ENCODE peak calls at places on chromosome 11, in six cellular contexts. S is H1, N is GM12891, A is K562, P is GM12878, C is HepG2. Z is an unnamed sample.

GRCh38 chr11:126153999-126154398 is 57.5 kb downstream of the RPUSD4 start:
- DNase-seq in S (no peak), N (no peak), A (no peak), P (no peak), C (no peak), Z (no peak)

GRCh38 chr11:118610220-118610772 is 2.9 kb downstream of the PHLDB1 start:
- DNase-seq in S (no peak), N (no peak), A (no peak), P (no peak), C (no peak), Z (no peak)

GRCh38 chr11:33375236-33375635 is 118.1 kb downstream of the HIPK3 start:
- DNase-seq in S (no peak), N (no peak), A (no peak), P (no peak), C (no peak), Z (no peak)

GRCh38 chr11:1400168-1401000 is 10.7 kb downstream of the BRSK2 start:
- DNase-seq in S (no peak), N (no peak), A (no peak), P (no peak), C (no peak), Z (no peak)

GRCh38 chr11:27200779-27201453 is 160.3 kb downstream of the BBOX1 start:
- DNase-seq in S (no peak), N (no peak), A (no peak), P (no peak), C (no peak), Z (no peak)

GRCh38 chr11:72585762-72586590 is 88.2 kb downstream of the PDE2A start:
- DNase-seq in S (no peak), N (peak), A (peak), P (peak), C (peak), Z (peak)

GRCh38 chr11:63007920-63008319 is 7.7 kb downstream of the SLC22A8 start:
- DNase-seq in S (no peak), N (no peak), A (peak), P (no peak), C (no peak), Z (no peak)

GRCh38 chr11:10489444-10489785 is 34.4 kb downstream of the AMPD3 start:
- DNase-seq in S (no peak), N (no peak), A (no peak), P (no peak), C (no peak), Z (no peak)

GRCh38 chr11:66047541-66048365 is 1.2 kb downstream of the GAL3ST3 start:
- DNase-seq in S (no peak), N (no peak), A (no peak), P (no peak), C (no peak), Z (no peak)

GRCh38 chr11:63667993-63668392 is 3.2 kb downstream of the ATL3 start:
- DNase-seq in S (no peak), N (no peak), A (no peak), P (no peak), C (no peak), Z (no peak)

GRCh38 chr11:66912361-66912760 is 45.8 kb downstream of the PC start:
- DNase-seq in S (no peak), N (no peak), A (no peak), P (no peak), C (no peak), Z (no peak)

GRCh38 chr11:116787786-116788486 is at the start of gene ZPR1:
- DNase-seq in S (no peak), N (peak), A (peak), P (no peak), C (peak), Z (peak)

GRCh38 chr11:10731064-10731680 is 19.9 kb upstream of the CTR9 start:
- DNase-seq in S (no peak), N (no peak), A (no peak), P (no peak), C (no peak), Z (no peak)

GRCh38 chr11:46277313-46277622 is 194 bp upstream of the CREB3L1 start:
- DNase-seq in S (no peak), N (no peak), A (peak), P (no peak), C (no peak), Z (no peak)

GRCh38 chr11:28860898-28861297 is 752.7 kb downstream of the METTL15 start:
- DNase-seq in S (no peak), N (no peak), A (no peak), P (no peak), C (no peak), Z (no peak)

GRCh38 chr11:81476345-81476744 is 1257.3 kb downstream of the FAM181B start:
- DNase-seq in S (no peak), N (no peak), A (no peak), P (no peak), C (no peak), Z (no peak)

GRCh38 chr11:65920035-65920802 is 993 bp downstream of the DRAP1 start:
- DNase-seq in S (no peak), N (no peak), A (no peak), P (no peak), C (no peak), Z (no peak)

GRCh38 chr11:44539971-44540370 is 25.5 kb upstream of the CD82 start:
- DNase-seq in S (no peak), N (no peak), A (no peak), P (no peak), C (no peak), Z (no peak)

GRCh38 chr11:128615612-128616011 is 28.3 kb upstream of the ETS1 start:
- DNase-seq in S (no peak), N (no peak), A (no peak), P (no peak), C (no peak), Z (no peak)

GRCh38 chr11:114059984-114060401 is 482 bp downstream of the ZBTB16 start:
- DNase-seq in S (no peak), N (no peak), A (peak), P (no peak), C (no peak), Z (no peak)

GRCh38 chr11:8593935-8594909 is at the start of gene STK33:
- DNase-seq in S (peak), N (peak), A (no peak), P (no peak), C (peak), Z (peak)

GRCh38 chr11:118615282-118615979 is 8.0 kb downstream of the PHLDB1 start:
- DNase-seq in S (peak), N (no peak), A (no peak), P (no peak), C (peak), Z (no peak)

GRCh38 chr11:79160786-79161403 is 279.9 kb downstream of the TENM4 start:
- DNase-seq in S (no peak), N (no peak), A (no peak), P (no peak), C (no peak), Z (no peak)

GRCh38 chr11:72627594-72628281 is 46.5 kb downstream of the PDE2A start:
- DNase-seq in S (no peak), N (no peak), A (no peak), P (no peak), C (no peak), Z (no peak)

GRCh38 chr11:47768090-47768620 is 1.0 kb upstream of the FNBP4 start:
- DNase-seq in S (no peak), N (no peak), A (peak), P (no peak), C (no peak), Z (no peak)

GRCh38 chr11:45930031-45930794 is 7.8 kb downstream of the LARGE2 start:
- DNase-seq in S (no peak), N (peak), A (peak), P (peak), C (no peak), Z (peak)

GRCh38 chr11:46066335-46066734 is 54.9 kb downstream of the PHF21A start:
- DNase-seq in S (no peak), N (no peak), A (no peak), P (no peak), C (no peak), Z (no peak)

DNA sequence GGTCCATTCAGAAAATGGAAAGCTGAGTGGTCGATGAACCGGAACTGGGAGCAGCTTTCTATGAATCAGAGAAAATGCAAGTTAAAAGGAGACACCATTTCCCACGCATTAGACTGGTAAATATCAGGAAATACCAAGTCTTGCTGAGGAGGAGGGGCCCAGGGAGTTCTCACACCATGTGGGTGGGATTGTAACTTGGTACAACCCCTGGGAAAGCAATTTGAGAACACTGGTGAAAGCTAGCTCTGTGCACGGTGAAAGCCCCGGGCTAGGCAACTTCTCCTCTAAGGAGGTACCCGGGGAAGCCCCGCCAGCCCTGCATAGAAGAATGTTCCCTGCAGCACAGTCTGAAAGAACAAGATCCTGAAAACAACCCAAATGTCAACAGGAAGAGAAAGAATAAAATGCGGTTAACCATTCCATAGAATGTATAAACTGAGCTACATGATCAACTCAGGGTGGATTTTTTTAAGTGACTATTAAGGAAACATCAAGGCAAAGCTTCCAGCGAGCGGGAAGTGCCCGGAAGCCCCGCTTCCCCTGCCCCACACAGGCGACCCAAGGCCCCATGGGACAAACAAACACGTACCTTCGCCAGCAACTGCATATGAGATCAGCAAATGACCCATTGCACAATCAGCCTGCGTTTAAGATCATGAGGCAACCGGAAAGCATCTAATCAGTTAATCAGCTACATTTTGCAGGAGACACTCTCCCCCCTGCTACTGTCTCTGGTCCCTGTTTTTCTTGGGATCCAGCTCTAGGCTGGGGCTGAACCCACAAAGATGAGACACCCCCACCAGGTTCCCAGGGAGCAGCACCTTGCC is 11.3 kb downstream of the SHANK2 start:
- DNase-seq in S (no peak), N (no peak), A (no peak), P (peak), C (peak), Z (no peak)
- TF ChIP-seq TAF1 in S (no peak), N (no peak), A (no peak), P (no peak), C (no peak), Z (no peak)

GRCh38 chr11:68437927-68438657 is 22.5 kb upstream of the PPP6R3 start:
- DNase-seq in S (no peak), N (no peak), A (no peak), P (no peak), C (no peak), Z (no peak)

GRCh38 chr11:68438658-68439259 is 21.8 kb upstream of the PPP6R3 start:
- DNase-seq in S (no peak), N (no peak), A (no peak), P (no peak), C (no peak), Z (no peak)

GRCh38 chr11:68439355-68440065 is 21.0 kb upstream of the PPP6R3 start:
- DNase-seq in S (no peak), N (no peak), A (no peak), P (no peak), C (no peak), Z (no peak)

GRCh38 chr11:68436162-68436888 is 24.2 kb upstream of the PPP6R3 start:
- DNase-seq in S (no peak), N (no peak), A (no peak), P (no peak), C (no peak), Z (no peak)

DNA sequence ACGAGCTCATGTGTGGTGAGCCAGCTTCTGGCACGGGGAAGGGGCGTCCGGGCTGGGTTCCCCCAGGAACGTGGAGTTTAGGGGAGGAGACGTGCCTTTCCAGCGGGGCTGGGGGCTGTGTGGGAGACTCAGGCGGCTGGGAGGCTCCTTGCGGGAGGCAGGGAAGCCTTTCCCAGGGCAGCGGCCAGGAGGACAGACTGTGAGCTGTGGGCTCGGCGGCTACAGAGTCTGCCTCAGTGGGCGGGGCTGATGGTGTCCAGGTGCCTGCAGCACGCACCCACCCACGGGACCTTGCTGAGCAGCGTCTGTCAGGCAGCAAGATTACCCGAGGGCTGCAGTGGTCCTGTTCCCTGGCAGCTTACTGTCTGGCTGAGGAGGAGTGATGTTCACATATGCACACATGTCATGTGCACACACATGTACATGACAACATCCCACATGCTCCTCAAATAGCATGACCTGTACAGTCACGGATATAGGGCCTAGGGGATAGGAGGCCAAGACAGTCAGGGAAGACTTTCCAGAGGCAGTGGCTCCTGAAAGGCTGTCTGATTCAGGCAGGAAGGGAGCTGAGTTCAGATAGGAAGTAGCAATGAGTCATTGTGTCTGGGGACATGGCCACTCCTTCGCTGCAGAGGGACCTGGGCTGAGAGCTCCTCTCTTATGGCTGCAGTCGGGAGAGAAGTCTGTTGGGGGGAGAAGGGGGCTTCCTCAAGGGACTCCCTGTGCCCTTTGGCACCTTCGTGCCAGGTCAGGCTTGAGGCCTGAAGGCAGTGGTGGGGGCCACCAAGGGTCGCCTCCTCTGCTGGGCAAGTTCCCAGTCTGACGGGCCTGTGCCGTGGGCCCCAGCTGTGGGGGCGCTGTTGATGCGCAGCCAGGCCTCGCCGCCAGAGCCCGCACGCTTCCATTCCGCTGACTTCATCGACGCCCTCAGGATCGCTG is 23.3 kb upstream of the PPP6R3 start:
- DNase-seq in S (no peak), N (no peak), A (peak), P (no peak), C (no peak), Z (no peak)
- TF ChIP-seq POLR2A in S (no peak), N (no peak), A (no peak), P (no peak), C (no peak), Z (no peak)

GRCh38 chr11:75188671-75189070 is 37.8 kb downstream of the SLCO2B1 start:
- DNase-seq in S (no peak), N (no peak), A (no peak), P (no peak), C (no peak), Z (no peak)
- TF ChIP-seq TAF1 in S (no peak), N (no peak), A (no peak), P (no peak), C (no peak), Z (no peak)

DNA sequence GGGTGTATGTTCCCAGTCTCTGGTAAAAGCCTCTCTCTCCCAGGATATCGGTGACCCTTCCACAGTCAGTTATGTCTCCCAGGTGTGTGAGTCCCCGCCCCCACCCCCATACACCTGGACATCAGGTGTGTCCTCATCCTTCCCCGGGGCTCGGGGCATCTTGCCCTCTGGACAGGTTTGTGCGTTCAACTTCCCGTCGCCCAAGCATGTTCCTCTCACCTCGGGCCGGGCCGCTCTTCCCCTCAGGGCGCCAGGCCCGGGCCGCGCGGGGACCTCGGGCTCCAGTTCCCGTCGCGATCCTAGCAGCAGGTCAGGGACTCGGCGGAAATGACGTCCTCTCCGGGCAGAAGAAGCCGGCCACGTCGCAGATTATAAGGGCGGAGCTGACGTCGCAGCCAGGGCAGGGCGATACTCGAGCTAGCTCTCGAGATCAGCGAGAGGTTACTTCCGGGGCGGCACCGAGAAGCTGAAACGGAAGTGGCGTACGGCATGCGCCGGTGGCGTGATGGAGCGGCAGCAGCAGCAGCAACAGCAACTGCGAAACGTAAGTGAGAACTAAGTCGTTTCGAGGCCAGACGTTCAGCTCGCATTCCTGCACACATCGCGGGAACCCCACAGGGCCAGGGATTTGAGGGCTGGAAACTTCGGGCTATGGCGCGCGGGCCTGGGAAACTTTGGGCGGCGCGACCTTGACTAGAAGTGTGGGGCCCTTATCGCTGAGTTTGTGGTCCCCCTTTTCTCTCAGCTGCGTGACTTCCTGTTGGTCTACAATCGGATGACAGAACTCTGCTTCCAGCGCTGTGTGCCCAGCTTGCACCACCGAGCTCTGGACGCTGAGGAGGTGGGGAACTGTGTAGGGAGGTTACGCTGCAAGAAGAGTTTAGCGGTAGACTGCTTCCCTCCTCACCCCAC is at the start of the genes ARFIP2 and TIMM10B:
- DNase-seq in S (peak), N (peak), A (peak), P (peak), C (peak), Z (peak)
- TF ChIP-seq POLR2A in S (peak), N (peak), A (peak), P (peak), C (peak), Z (peak)

GRCh38 chr11:19352736-19353110 is 112.0 kb upstream of the E2F8 start:
- DNase-seq in S (no peak), N (no peak), A (no peak), P (no peak), C (no peak), Z (no peak)
- TF ChIP-seq TAF1 in S (no peak), N (no peak), A (no peak), P (no peak), C (no peak), Z (no peak)

DNA sequence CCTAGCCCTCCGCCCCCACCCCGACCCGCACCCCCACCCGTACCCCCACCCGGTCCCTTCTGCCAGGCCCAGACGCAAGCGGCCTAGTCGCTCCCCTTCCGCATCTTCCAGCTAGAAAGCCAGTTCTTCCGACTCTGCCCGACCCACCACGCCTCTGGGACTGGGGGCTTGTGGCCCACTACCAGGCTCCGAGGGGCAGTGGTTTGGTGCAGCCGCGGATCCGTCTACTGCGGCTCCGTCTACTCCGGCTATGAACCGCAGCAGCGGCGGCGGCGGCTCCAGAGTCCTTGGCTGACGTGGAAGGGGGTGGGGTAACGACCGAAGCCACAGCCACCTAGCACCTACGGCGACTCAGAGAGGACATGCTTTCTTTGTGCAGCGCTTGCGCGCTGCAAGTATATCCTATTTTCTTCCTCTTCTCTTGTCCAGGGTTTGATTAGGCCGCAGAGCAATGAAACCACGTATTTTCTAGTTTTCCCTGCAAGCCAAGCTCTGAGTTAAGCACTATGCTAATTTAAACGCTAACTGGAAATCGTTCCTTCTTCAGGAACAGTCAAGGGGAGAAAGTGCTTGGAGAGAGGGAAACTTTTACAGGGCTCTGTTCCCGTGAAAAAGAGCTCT is at the start of gene COPB1:
- DNase-seq in S (peak), N (peak), A (peak), P (peak), C (peak), Z (peak)
- TF ChIP-seq POLR2A in S (peak), N (peak), A (peak), P (peak), C (peak), Z (peak)

DNA sequence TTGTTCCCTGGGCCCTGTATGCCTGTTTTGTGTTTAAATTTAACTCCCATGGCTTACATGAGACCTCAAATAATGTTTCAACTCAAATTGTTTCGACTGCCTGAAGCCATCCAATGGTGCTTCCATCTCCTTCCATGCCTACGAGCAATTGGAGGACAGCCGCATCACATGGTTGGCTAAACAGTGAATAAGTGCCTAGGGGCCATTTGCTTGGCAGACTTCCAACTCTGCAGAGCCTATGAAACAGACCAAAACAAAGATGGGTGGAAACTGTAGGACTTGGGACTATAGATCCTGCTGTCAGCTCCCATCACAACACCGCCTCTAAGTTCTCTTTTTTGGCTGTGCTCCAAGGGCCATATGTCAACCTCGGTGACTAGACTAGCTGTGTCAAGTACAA is 84.1 kb downstream of the PARVA start:
- DNase-seq in S (no peak), N (no peak), A (peak), P (no peak), C (no peak), Z (no peak)
- TF ChIP-seq TAF1 in S (no peak), N (no peak), A (no peak), P (no peak), C (no peak), Z (no peak)